ENCODE peak calls at places on chromosomes 3 and 15, in six cellular contexts. U is IMR-90, Z is H9, P is mesenchymal stem cell, T is neuronal stem cell, I is H1. V is an unnamed sample. For H3K4me1, the result is how much of the 10 kb centered on the place peaks cover.

GRCh38 chr3:185200639-185201038 is 47.8 kb upstream of the C3orf70 start:
- DNase-seq in U (peak), Z (no peak), P (no peak), T (no peak), I (no peak), V (no peak)

GRCh38 chr3:111737712-111738097 is 121.4 kb upstream of the PHLDB2 start:
- DNase-seq in U (peak), Z (no peak), P (peak), T (no peak), I (no peak), V (no peak)

GRCh38 chr15:31259562-31260252 is 66.9 kb upstream of the KLF13 start:
- DNase-seq in U (no peak), Z (no peak), P (no peak), T (no peak), I (no peak), V (no peak)

GRCh38 chr3:117692416-117692995 is 982.9 kb downstream of the TUSC7 start:
- DNase-seq in U (peak), Z (peak), P (peak), T (no peak), I (no peak), V (no peak)

GRCh38 chr15:83014205-83014653 is 2.8 kb upstream of the C15orf40 start:
- DNase-seq in U (no peak), Z (no peak), P (no peak), T (no peak), I (no peak), V (no peak)

GRCh38 chr3:13884851-13885703 is 5.2 kb upstream of the WNT7A start:
- DNase-seq in U (no peak), Z (peak), P (no peak), T (peak), I (peak), V (peak)

GRCh38 chr3:189720746-189721426 is 89.7 kb downstream of the TP63 start:
- DNase-seq in U (no peak), Z (no peak), P (peak), T (no peak), I (no peak), V (no peak)

GRCh38 chr3:13500133-13500885 is 20.2 kb downstream of the HDAC11 start:
- DNase-seq in U (no peak), Z (peak), P (peak), T (peak), I (peak), V (no peak)

GRCh38 chr3:170331143-170331542 is 26.4 kb upstream of the SKIL start:
- DNase-seq in U (no peak), Z (no peak), P (no peak), T (no peak), I (peak), V (peak)

GRCh38 chr3:111073186-111073585 is 1.6 kb downstream of the NECTIN3 start:
- DNase-seq in U (peak), Z (no peak), P (peak), T (no peak), I (no peak), V (no peak)

GRCh38 chr15:49815506-49815905 is 194.7 kb downstream of the DTWD1 start:
- DNase-seq in U (no peak), Z (no peak), P (peak), T (no peak), I (no peak), V (no peak)

GRCh38 chr3:170429050-170429449 is 10.4 kb downstream of the CLDN11 start:
- DNase-seq in U (no peak), Z (no peak), P (peak), T (no peak), I (no peak), V (no peak)

GRCh38 chr3:139302084-139302800 is 41.6 kb upstream of the MRPS22 start:
- DNase-seq in U (peak), Z (no peak), P (peak), T (no peak), I (no peak), V (peak)

GRCh38 chr3:67647390-67647878 is 7.0 kb downstream of the SUCLG2 start:
- DNase-seq in U (peak), Z (no peak), P (peak), T (no peak), I (no peak), V (peak)

GRCh38 chr15:52784799-52785671 is 5.1 kb downstream of the ONECUT1 start:
- DNase-seq in U (no peak), Z (peak), P (no peak), T (peak), I (peak), V (no peak)

GRCh38 chr3:127036209-127037020 is 53.5 kb downstream of the PLXNA1 start:
- DNase-seq in U (no peak), Z (no peak), P (no peak), T (no peak), I (no peak), V (no peak)

GRCh38 chr3:175392653-175393052 is 533.5 kb downstream of the NAALADL2 start:
- DNase-seq in U (peak), Z (no peak), P (peak), T (no peak), I (no peak), V (no peak)

GRCh38 chr3:174955513-174956001 is 96.4 kb downstream of the NAALADL2 start:
- DNase-seq in U (peak), Z (no peak), P (peak), T (no peak), I (no peak), V (no peak)

GRCh38 chr15:89002281-89002761 is 85.9 kb upstream of the ABHD2 start:
- DNase-seq in U (peak), Z (no peak), P (peak), T (no peak), I (no peak), V (no peak)

GRCh38 chr3:126151562-126152302 is 28.7 kb downstream of the ALDH1L1 start:
- DNase-seq in U (no peak), Z (peak), P (no peak), T (no peak), I (peak), V (no peak)

GRCh38 chr15:75753145-75753544 is 40.5 kb upstream of the CSPG4 start:
- DNase-seq in U (no peak), Z (no peak), P (no peak), T (no peak), I (no peak), V (no peak)

GRCh38 chr3:30428251-30428650 is 178.2 kb upstream of the TGFBR2 start:
- DNase-seq in U (peak), Z (no peak), P (peak), T (no peak), I (no peak), V (no peak)

GRCh38 chr15:101063891-101064794 is 145.0 kb downstream of the LRRK1 start:
- DNase-seq in U (no peak), Z (peak), P (no peak), T (no peak), I (no peak), V (no peak)

GRCh38 chr15:83285284-83285978 is 967 bp upstream of the BNC1 start:
- DNase-seq in U (no peak), Z (peak), P (no peak), T (no peak), I (peak), V (peak)

GRCh38 chr3:12809435-12809834 is 13.0 kb downstream of the CAND2 start:
- DNase-seq in U (no peak), Z (no peak), P (no peak), T (no peak), I (no peak), V (no peak)

GRCh38 chr15:79522656-79523055 is 90.5 kb downstream of the MINAR1 start:
- DNase-seq in U (peak), Z (no peak), P (no peak), T (no peak), I (no peak), V (no peak)

GRCh38 chr3:71228156-71228885 is 355.2 kb downstream of the FOXP1 start:
- DNase-seq in U (no peak), Z (no peak), P (no peak), T (no peak), I (no peak), V (no peak)

GRCh38 chr3:54366839-54367238 is 244.5 kb downstream of the CACNA2D3 start:
- DNase-seq in U (no peak), Z (no peak), P (no peak), T (no peak), I (no peak), V (no peak)

GRCh38 chr15:58684751-58685150 is 64.8 kb downstream of the ADAM10 start:
- DNase-seq in U (peak), Z (no peak), P (no peak), T (no peak), I (no peak), V (no peak)

GRCh38 chr3:141240290-141241247 is 8.9 kb downstream of the PXYLP1 start:
- DNase-seq in U (peak), Z (no peak), P (peak), T (no peak), I (no peak), V (peak)

GRCh38 chr3:136437006-136437405 is 186.9 kb downstream of the PCCB start:
- DNase-seq in U (no peak), Z (no peak), P (no peak), T (no peak), I (no peak), V (no peak)

GRCh38 chr3:95151590-95151989 is 1088.7 kb downstream of the NSUN3 start:
- DNase-seq in U (no peak), Z (no peak), P (no peak), T (no peak), I (no peak), V (no peak)
- H3K23ac ChIP-seq in U (no peak), Z (no peak), P (no peak), T (no peak), I (no peak), V (no peak)

GRCh38 chr3:42068303-42069088 is 22.7 kb upstream of the TRAK1 start:
- DNase-seq in U (no peak), Z (no peak), P (no peak), T (no peak), I (no peak), V (peak)

GRCh38 chr3:42072930-42073329 is 18.2 kb upstream of the TRAK1 start:
- DNase-seq in U (no peak), Z (no peak), P (no peak), T (no peak), I (no peak), V (no peak)

GRCh38 chr3:42071720-42072582 is 19.2 kb upstream of the TRAK1 start:
- DNase-seq in U (peak), Z (peak), P (peak), T (no peak), I (no peak), V (peak)

GRCh38 chr3:42070089-42070885 is 20.9 kb upstream of the TRAK1 start:
- DNase-seq in U (peak), Z (no peak), P (no peak), T (no peak), I (no peak), V (no peak)

DNA sequence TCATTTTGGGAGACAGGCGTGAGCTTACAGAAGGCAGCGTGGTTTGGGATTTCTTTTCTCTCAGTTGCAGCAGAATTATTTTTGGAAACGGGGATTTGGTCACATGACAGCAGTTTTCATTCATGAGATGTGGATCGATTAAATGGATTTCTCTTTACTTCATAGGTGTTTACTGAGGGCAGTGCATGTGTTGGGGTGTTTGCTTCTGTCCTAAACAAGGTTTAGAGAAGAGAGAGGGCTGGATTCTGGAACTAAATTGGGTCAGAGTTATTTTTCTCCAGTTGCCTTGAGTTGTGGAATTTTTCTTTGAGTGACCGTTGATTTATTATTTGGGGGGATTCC is 18.6 kb upstream of the TRAK1 start:
- DNase-seq in U (no peak), Z (no peak), P (peak), T (no peak), I (no peak), V (no peak)
- H3K4me1 ChIP-seq in U (under half), Z (under half), P (under half), T (under half), I (under half), V (under half)

GRCh38 chr3:194168994-194169393 is 33.0 kb downstream of the HES1 start:
- DNase-seq in U (no peak), Z (no peak), P (no peak), T (no peak), I (no peak), V (no peak)

GRCh38 chr3:194167480-194167862 is 31.5 kb downstream of the HES1 start:
- DNase-seq in U (no peak), Z (no peak), P (no peak), T (no peak), I (no peak), V (no peak)

GRCh38 chr3:194167873-194168272 is 31.9 kb downstream of the HES1 start:
- DNase-seq in U (no peak), Z (no peak), P (no peak), T (no peak), I (no peak), V (no peak)

GRCh38 chr3:194165619-194166018 is 29.7 kb downstream of the HES1 start:
- DNase-seq in U (no peak), Z (no peak), P (no peak), T (no peak), I (no peak), V (no peak)

DNA sequence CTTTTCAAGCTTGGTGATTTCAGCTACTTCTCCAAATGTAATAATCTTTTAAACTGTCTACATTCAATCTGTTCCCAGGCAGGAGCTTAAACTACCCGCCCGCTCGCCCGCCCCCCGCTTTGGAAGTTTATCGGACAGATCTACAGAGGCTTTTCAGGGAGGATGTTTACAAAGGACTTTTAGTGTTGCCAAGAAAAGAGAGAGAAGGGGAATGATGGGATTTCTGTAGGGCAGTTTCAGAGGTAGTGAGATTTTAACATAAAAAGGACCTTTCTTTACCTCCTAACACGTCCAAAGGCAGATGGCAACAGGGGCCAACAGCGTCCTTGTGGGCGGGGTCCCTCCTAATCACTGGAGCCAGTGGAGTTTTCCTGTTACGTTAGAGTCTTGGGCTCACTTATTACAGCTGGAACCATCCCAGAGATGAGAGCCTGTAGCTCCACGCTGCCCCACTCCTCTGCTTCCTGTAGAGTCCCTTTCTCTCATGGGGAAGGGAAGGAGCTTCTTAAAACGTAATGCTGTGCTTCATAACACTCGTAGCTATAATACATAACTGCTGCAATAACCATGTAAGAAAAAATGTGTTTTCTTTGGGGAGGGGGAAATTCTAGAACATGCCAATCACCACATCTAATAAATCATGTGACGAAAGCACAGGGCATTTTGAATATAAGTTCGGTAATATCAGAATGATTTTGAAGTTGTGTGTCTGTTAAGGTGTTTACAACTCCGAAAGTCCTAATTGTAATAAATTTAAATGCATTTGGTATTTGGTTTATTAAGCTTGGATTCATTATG is 30.9 kb downstream of the HES1 start:
- DNase-seq in U (no peak), Z (no peak), P (peak), T (no peak), I (no peak), V (no peak)
- H3K14ac ChIP-seq in U (no peak), Z (no peak), P (no peak), T (no peak), I (no peak), V (no peak)

DNA sequence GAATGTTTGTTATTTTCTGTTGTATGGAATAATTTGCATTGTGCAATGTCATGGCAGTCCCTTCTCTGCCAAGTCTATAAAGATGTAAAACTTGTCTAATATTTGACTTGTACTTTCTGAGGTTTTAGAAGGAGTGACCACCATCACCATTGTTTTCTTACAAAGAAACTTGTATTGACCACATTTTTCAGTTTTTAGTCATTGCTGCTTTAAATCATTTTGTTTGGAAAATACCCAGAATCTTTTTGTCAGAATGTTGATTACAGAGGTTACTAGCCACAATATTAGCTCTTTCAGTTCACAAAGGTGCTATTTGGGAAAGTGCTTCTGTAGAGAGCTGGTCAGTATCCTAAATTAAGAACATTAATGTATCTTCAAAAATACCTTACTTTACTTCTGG is 532.4 kb upstream of the GBE1 start:
- DNase-seq in U (no peak), Z (no peak), P (no peak), T (no peak), I (no peak), V (peak)
- H3K23ac ChIP-seq in U (no peak), Z (no peak), P (no peak), T (no peak), I (no peak), V (no peak)

GRCh38 chr15:90181781-90182180 is 19.3 kb upstream of the SEMA4B start:
- DNase-seq in U (no peak), Z (no peak), P (no peak), T (no peak), I (no peak), V (no peak)

GRCh38 chr15:90184119-90184785 is 16.9 kb upstream of the SEMA4B start:
- DNase-seq in U (no peak), Z (peak), P (peak), T (no peak), I (no peak), V (peak)

GRCh38 chr15:90188914-90189748 is 12.0 kb upstream of the SEMA4B start:
- DNase-seq in U (no peak), Z (no peak), P (no peak), T (no peak), I (no peak), V (no peak)

GRCh38 chr15:90187257-90187868 is 13.8 kb upstream of the SEMA4B start:
- DNase-seq in U (no peak), Z (no peak), P (no peak), T (no peak), I (no peak), V (no peak)

GRCh38 chr15:90184786-90185704 is 16.1 kb upstream of the SEMA4B start:
- DNase-seq in U (no peak), Z (peak), P (peak), T (peak), I (peak), V (peak)
- H3K4me1 ChIP-seq in U (under half), Z (under half), P (under half), T (under half), I (under half), V (under half)